ENCODE peak calls at places on chromosomes 2 and 18, in ten cellular contexts. Y, M, A, L, T, K, Q, F, G and C are unnamed samples.

GRCh38 chr2:37324536-37324785 is 172 bp downstream of the PRKD3 start:
- DNase-seq in T (no peak), K (peak; percentile 43), Q (no peak), F (peak; percentile 84), A (no peak), M (peak; percentile 87), L (peak; percentile 92), Y (peak; percentile 85), G (peak; percentile 94), C (peak; percentile 70)

GRCh38 chr2:200509608-200510433 is at the start of gene KCTD18:
- DNase-seq in G (peak; percentile 97), F (peak; percentile 95), M (peak; percentile 92), K (peak; percentile 63), L (peak; percentile 97), Y (peak; percentile 92), T (peak; percentile 88), A (peak; percentile 92), Q (peak; percentile 94), C (peak; percentile 86)

GRCh38 chr18:3213231-3214059 is 6.3 kb downstream of the MYOM1 start:
- DNase-seq in Q (no peak), K (no peak), Y (no peak), L (no peak), T (no peak), A (no peak), M (peak; percentile 20), G (no peak), F (no peak), C (no peak)

GRCh38 chr2:4588606-4589005 is 885.2 kb downstream of the DCDC2C start:
- DNase-seq in G (no peak), F (no peak), Q (no peak), T (no peak), K (no peak), L (no peak), M (no peak), Y (no peak), A (no peak), C (no peak)

GRCh38 chr2:216665240-216665639 is 30.1 kb downstream of the IGFBP5 start:
- DNase-seq in Y (peak; percentile 77), L (peak; percentile 52), M (peak; percentile 68), T (peak; percentile 58), Q (peak; percentile 74), K (peak; percentile 79), G (no peak), A (peak; percentile 80), F (no peak), C (no peak)

GRCh38 chr18:74654637-74655036 is 57.0 kb downstream of the ZNF407 start:
- DNase-seq in M (peak; percentile 53), L (no peak), A (no peak), T (no peak), Q (no peak), G (no peak), Y (no peak), K (peak; percentile 15), F (no peak), C (no peak)

GRCh38 chr2:152468832-152469692 is 134.1 kb downstream of the FMNL2 start:
- DNase-seq in T (no peak), L (no peak), Q (peak; percentile 58), M (peak; percentile 59), A (no peak), F (peak; percentile 34), Y (no peak), K (peak; percentile 47), G (no peak), C (no peak)

GRCh38 chr2:236604971-236605734 is 35.5 kb downstream of the ACKR3 start:
- DNase-seq in Y (no peak), G (no peak), M (no peak), L (no peak), F (no peak), T (no peak), K (no peak), Q (no peak), A (no peak), C (no peak)

GRCh38 chr2:32772623-32773221 is 144.9 kb downstream of the TTC27 start:
- DNase-seq in Y (no peak), M (peak; percentile 77), L (no peak), K (peak; percentile 39), Q (peak; percentile 61), T (peak; percentile 32), G (no peak), A (no peak), F (no peak), C (no peak)

GRCh38 chr2:16487686-16488085 is 177.9 kb downstream of the CYRIA start:
- DNase-seq in Q (peak; percentile 52), T (no peak), G (no peak), K (peak; percentile 1), F (no peak), Y (peak; percentile 41), M (peak; percentile 56), A (peak; percentile 27), L (no peak), C (no peak)

GRCh38 chr2:234158812-234159211 is 108.3 kb downstream of the SPP2 start:
- DNase-seq in G (no peak), M (no peak), A (no peak), T (no peak), L (no peak), Q (no peak), K (peak; percentile 70), Y (no peak), F (no peak), C (no peak)

GRCh38 chr2:43370705-43371104 is 144.3 kb upstream of the ZFP36L2 start:
- DNase-seq in A (no peak), F (no peak), L (no peak), T (no peak), Y (no peak), M (peak; percentile 11), Q (no peak), G (no peak), K (peak; percentile 65), C (no peak)

GRCh38 chr18:59232309-59233016 is 12.5 kb downstream of the GRP start:
- DNase-seq in K (no peak), F (no peak), Y (no peak), Q (peak; percentile 79), M (no peak), T (peak; percentile 81), G (no peak), A (no peak), L (no peak), C (no peak)

GRCh38 chr18:941331-941730 is 36.7 kb downstream of the ADCYAP1 start:
- DNase-seq in L (no peak), A (no peak), K (no peak), G (no peak), M (no peak), Y (no peak), F (no peak), Q (no peak), T (no peak), C (no peak)

GRCh38 chr2:43879261-43879660 is 40.5 kb downstream of the ABCG8 start:
- DNase-seq in M (no peak), K (peak; percentile 7), A (no peak), Y (no peak), G (no peak), T (no peak), F (no peak), Q (no peak), L (no peak), C (no peak)

GRCh38 chr2:155965415-155966070 is 367.0 kb downstream of the NR4A2 start:
- DNase-seq in T (no peak), K (no peak), F (no peak), G (no peak), Y (no peak), M (no peak), Q (no peak), L (no peak), A (no peak), C (no peak)

GRCh38 chr2:41906325-41906700 is 141.5 kb upstream of the PKDCC start:
- DNase-seq in Y (no peak), G (no peak), A (no peak), F (no peak), M (peak; percentile 47), K (no peak), L (no peak), Q (peak; percentile 54), T (no peak), C (no peak)

GRCh38 chr2:73112026-73112912 is 479 bp downstream of the RAB11FIP5 start:
- DNase-seq in G (peak; percentile 64), Y (peak; percentile 51), Q (peak; percentile 80), K (peak; percentile 45), A (peak; percentile 38), L (peak; percentile 54), F (peak; percentile 27), M (peak; percentile 59), T (peak; percentile 57), C (no peak)

GRCh38 chr2:62854600-62855514 is 149.3 kb downstream of the EHBP1 start:
- DNase-seq in G (no peak), M (no peak), A (no peak), L (no peak), K (no peak), Q (no peak), Y (no peak), F (no peak), T (peak; percentile 41), C (no peak)

GRCh38 chr2:181760521-181760920 is 80.2 kb upstream of the NEUROD1 start:
- DNase-seq in L (no peak), F (no peak), Q (no peak), M (no peak), Y (no peak), K (no peak), G (no peak), T (no peak), A (no peak), C (no peak)
- H3K4me1 ChIP-seq in L (no peaks in the 10 kb centered on the region), F (no peaks in the 10 kb centered on the region), Q (peaks cover 24% of the 10 kb centered on the region), M (no peaks in the 10 kb centered on the region), Y (no peaks in the 10 kb centered on the region), K (no peaks in the 10 kb centered on the region), G (no peaks in the 10 kb centered on the region), T (no peaks in the 10 kb centered on the region), A (peaks cover 6% of the 10 kb centered on the region), C (no peaks in the 10 kb centered on the region)

DNA sequence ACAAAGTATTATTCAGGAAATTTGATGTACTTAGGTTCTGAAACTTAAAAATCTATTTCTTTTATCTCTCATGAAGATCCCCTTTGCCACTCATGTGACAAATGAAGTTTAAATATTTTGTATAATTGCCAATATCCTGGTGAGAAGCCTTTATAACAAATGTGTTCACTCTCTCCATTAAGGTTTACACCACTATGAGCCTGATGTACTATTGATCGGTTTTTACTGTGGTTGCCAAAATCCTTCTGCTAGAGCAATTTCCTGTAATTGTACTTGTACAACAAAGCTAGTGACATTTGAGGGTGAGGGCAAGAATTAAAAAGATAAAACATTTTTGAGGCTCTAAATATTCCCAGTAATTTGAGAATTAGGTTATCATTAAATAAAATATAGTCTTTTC is 222.3 kb upstream of the CDH19 start:
- DNase-seq in G (no peak), A (no peak), T (no peak), M (no peak), Y (no peak), K (no peak), Q (no peak), L (no peak), F (no peak), C (no peak)
- H3K9me3 ChIP-seq in G (peaks cover 5% of the 10 kb centered on the region), A (no peaks in the 10 kb centered on the region), T (no peaks in the 10 kb centered on the region), M (no peaks in the 10 kb centered on the region), Y (no peaks in the 10 kb centered on the region), K (no peaks in the 10 kb centered on the region), Q (no peaks in the 10 kb centered on the region), L (no peaks in the 10 kb centered on the region), F (no peaks in the 10 kb centered on the region), C (no peaks in the 10 kb centered on the region)

GRCh38 chr2:75716406-75716805 is 5.7 kb upstream of the GCFC2 start:
- DNase-seq in G (no peak), M (peak; percentile 20), Q (no peak), F (no peak), L (no peak), A (no peak), Y (no peak), K (no peak), T (no peak), C (no peak)
- TF ChIP-seq CTCF in G (no peak), M (peak; percentile 7), Q (no peak), F (no peak), L (no peak), A (no peak), Y (peak; percentile 10), K (no peak), T (no peak), C (no peak)

GRCh38 chr2:197293252-197294007 is 17.1 kb downstream of the ANKRD44 start:
- DNase-seq in T (no peak), Y (no peak), G (no peak), F (peak; percentile 38), L (no peak), Q (no peak), K (no peak), M (peak; percentile 49), A (no peak), C (no peak)
- H3K4me1 ChIP-seq in T (no peaks in the 10 kb centered on the region), Y (no peaks in the 10 kb centered on the region), G (peaks cover 14% of the 10 kb centered on the region), F (peaks cover 47% of the 10 kb centered on the region), L (no peaks in the 10 kb centered on the region), Q (no peaks in the 10 kb centered on the region), K (no peaks in the 10 kb centered on the region), M (no peaks in the 10 kb centered on the region), A (peaks cover 42% of the 10 kb centered on the region), C (peaks cover 26% of the 10 kb centered on the region)